ENCODE peak calls at places on chromosome 16, in seven cellular contexts. I is WERI-Rb-1, B is uterus, W is ascending aorta, A is stomach, F is left ventricle myocardium inferior, E is PC-3. N is an unnamed sample. For H3K27me3 and H3K36me3, the result is how much of the 10 kb centered on the place peaks cover.

GRCh38 chr16:27691717-27692116 is 141.8 kb downstream of the KATNIP start:
- DNase-seq in I (no peak), B (no peak), W (no peak), A (no peak), F (no peak), E (no peak), N (no peak)

GRCh38 chr16:50809561-50809960 is 67.7 kb downstream of the CYLD start:
- DNase-seq in I (no peak), B (no peak), W (peak), A (no peak), F (no peak), E (no peak), N (no peak)

GRCh38 chr16:10661236-10661635 is 33.5 kb downstream of the TEKT5 start:
- DNase-seq in I (no peak), B (no peak), W (no peak), A (no peak), F (no peak), E (no peak), N (no peak)

GRCh38 chr16:58421529-58421928 is 29.3 kb downstream of the GINS3 start:
- DNase-seq in I (no peak), B (no peak), W (no peak), A (no peak), F (peak), E (peak), N (peak)

GRCh38 chr16:81410643-81411235 is 33.9 kb upstream of the CMIP start:
- DNase-seq in I (no peak), B (no peak), W (no peak), A (no peak), F (no peak), E (no peak), N (no peak)

GRCh38 chr16:21626659-21627277 is 25.6 kb downstream of the IGSF6 start:
- DNase-seq in I (no peak), B (peak), W (no peak), A (no peak), F (no peak), E (peak), N (peak)

GRCh38 chr16:31700530-31701388 is 172.8 kb upstream of the ZNF267 start:
- DNase-seq in I (peak), B (peak), W (peak), A (peak), F (peak), E (no peak), N (no peak)

GRCh38 chr16:82846806-82847205 is 220.0 kb downstream of the CDH13 start:
- DNase-seq in I (no peak), B (no peak), W (no peak), A (no peak), F (no peak), E (no peak), N (no peak)

GRCh38 chr16:89374393-89374948 is 115.9 kb downstream of the ANKRD11 start:
- DNase-seq in I (peak), B (no peak), W (no peak), A (no peak), F (no peak), E (peak), N (peak)

GRCh38 chr16:9441021-9441420 is 349.6 kb downstream of the HAPSTR1 start:
- DNase-seq in I (peak), B (no peak), W (no peak), A (no peak), F (no peak), E (no peak), N (no peak)

GRCh38 chr16:17307501-17307900 is 163.3 kb downstream of the XYLT1 start:
- DNase-seq in I (no peak), B (no peak), W (no peak), A (no peak), F (no peak), E (no peak), N (no peak)

GRCh38 chr16:65315004-65315398 is 193.1 kb upstream of the CDH11 start:
- DNase-seq in I (no peak), B (peak), W (peak), A (no peak), F (peak), E (no peak), N (no peak)

GRCh38 chr16:55487048-55487803 is 8.2 kb downstream of the MMP2 start:
- DNase-seq in I (no peak), B (peak), W (peak), A (no peak), F (peak), E (no peak), N (no peak)

GRCh38 chr16:7392206-7392605 is 59.6 kb downstream of the RBFOX1 start:
- DNase-seq in I (no peak), B (no peak), W (no peak), A (no peak), F (no peak), E (no peak), N (no peak)

GRCh38 chr16:83967838-83968482 is at the start of gene NECAB2:
- DNase-seq in I (peak), B (no peak), W (no peak), A (peak), F (peak), E (peak), N (peak)

GRCh38 chr16:87635541-87636049 is 33.3 kb downstream of the JPH3 start:
- DNase-seq in I (peak), B (peak), W (no peak), A (peak), F (peak), E (peak), N (peak)

GRCh38 chr16:57906385-57907316 is 64.3 kb downstream of the CNGB1 start:
- DNase-seq in I (no peak), B (no peak), W (no peak), A (no peak), F (no peak), E (no peak), N (no peak)

GRCh38 chr16:57357330-57358151 is 1.0 kb upstream of the CCL22 start:
- DNase-seq in I (no peak), B (no peak), W (no peak), A (peak), F (no peak), E (no peak), N (no peak)

GRCh38 chr16:4345439-4346204 is 5.5 kb downstream of the PAM16 start:
- DNase-seq in I (no peak), B (no peak), W (no peak), A (no peak), F (no peak), E (no peak), N (no peak)

GRCh38 chr16:81470796-81471636 is 26.4 kb downstream of the CMIP start:
- DNase-seq in I (no peak), B (no peak), W (no peak), A (no peak), F (no peak), E (no peak), N (no peak)

GRCh38 chr16:3173892-3174617 is 13.9 kb upstream of the OR1F1 start:
- DNase-seq in I (peak), B (no peak), W (no peak), A (no peak), F (no peak), E (peak), N (peak)

GRCh38 chr16:3171855-3172593 is 16.0 kb upstream of the OR1F1 start:
- DNase-seq in I (no peak), B (no peak), W (no peak), A (no peak), F (no peak), E (no peak), N (peak)

GRCh38 chr16:3168706-3169105 is 19.3 kb upstream of the OR1F1 start:
- DNase-seq in I (no peak), B (no peak), W (no peak), A (no peak), F (no peak), E (no peak), N (no peak)

GRCh38 chr16:3171181-3171854 is 16.7 kb upstream of the OR1F1 start:
- DNase-seq in I (no peak), B (no peak), W (no peak), A (no peak), F (no peak), E (no peak), N (peak)

DNA sequence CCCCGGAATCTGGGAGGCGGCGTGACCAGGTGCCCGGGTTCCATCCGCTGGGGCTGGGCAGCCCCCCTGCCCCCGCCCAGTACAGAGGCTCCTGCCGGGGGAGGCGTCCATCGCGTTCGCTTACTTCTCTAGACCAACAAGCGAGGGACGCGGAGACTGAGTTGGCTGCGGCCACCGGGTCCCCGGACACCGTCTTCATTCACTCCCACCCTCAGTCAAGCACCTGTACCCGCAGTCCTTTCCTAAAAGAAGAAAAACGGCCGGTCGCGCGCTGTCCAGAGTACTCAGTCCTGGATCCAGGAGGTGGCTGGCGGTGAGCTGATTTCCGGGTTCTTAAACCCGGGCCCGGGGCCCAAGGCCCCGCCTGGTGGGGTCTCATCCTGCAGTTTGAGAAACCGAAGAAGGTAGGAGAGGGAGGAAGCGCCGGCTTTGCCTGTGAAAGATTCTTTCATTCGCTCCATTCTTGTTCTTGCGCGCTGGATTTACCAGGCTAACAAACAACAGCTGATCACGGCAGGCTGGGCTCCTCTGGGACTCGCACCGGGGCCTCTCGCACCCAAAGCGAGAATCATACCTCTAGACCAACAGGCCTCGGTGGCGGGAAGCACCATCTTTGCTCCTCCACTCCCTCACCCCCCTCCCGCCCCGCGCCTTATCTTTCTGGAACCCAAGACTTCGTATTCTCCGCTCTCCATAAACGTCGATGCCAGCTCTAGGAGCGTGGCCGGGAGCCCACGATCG is 17.4 kb upstream of the OR1F1 start:
- DNase-seq in I (no peak), B (no peak), W (no peak), A (no peak), F (no peak), E (no peak), N (no peak)
- H3K27me3 ChIP-seq in I (under half), B (half or more), W (under half), A (half or more), F (half or more), E (under half), N (under half)

DNA sequence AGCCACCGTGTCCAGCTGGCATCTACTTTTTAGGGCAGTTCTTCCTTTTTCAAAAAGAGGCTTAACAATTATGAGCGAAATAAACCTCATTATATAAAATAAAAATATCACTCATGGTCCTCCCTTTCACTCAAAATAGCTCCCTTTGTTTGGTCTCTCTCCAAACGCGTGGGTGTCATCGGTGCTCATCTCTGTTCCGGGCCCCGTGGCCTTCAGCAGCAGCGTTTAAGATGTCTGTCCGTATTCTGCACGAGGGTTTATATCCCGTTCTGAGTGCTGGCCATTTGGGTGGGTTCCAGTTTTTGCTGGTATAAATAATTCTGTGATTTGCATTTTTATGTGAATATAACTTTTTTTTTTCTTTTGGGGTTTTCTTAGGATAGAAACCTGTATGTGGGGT is 33.4 kb downstream of the PRMT7 start:
- DNase-seq in I (no peak), B (no peak), W (no peak), A (no peak), F (no peak), E (no peak), N (no peak)
- H3K36me3 ChIP-seq in I (half or more), B (under half), W (half or more), A (half or more), F (half or more), E (under half), N (half or more)

GRCh38 chr16:15653227-15653626 is 3.2 kb downstream of the NDE1 start:
- DNase-seq in I (no peak), B (no peak), W (peak), A (no peak), F (peak), E (peak), N (no peak)
- H3K4me3 ChIP-seq in I (no peak), B (no peak), W (no peak), A (no peak), F (no peak), E (peak), N (no peak)

GRCh38 chr16:85158702-85159225 is 46.5 kb upstream of the CIBAR2 start:
- DNase-seq in I (no peak), B (no peak), W (no peak), A (no peak), F (no peak), E (no peak), N (no peak)
- H3K27me3 ChIP-seq in I (under half), B (under half), W (under half), A (under half), F (under half), E (under half), N (under half)

GRCh38 chr16:71929048-71929447 is 33.7 kb downstream of the IST1 start:
- DNase-seq in I (no peak), B (no peak), W (no peak), A (no peak), F (no peak), E (no peak), N (no peak)

GRCh38 chr16:71927787-71928186 is 32.5 kb downstream of the IST1 start:
- DNase-seq in I (no peak), B (no peak), W (no peak), A (no peak), F (peak), E (no peak), N (no peak)

GRCh38 chr16:71924710-71925109 is 29.4 kb downstream of the IST1 start:
- DNase-seq in I (no peak), B (no peak), W (no peak), A (no peak), F (no peak), E (no peak), N (no peak)

GRCh38 chr16:71930013-71930563 is 34.8 kb downstream of the IST1 start:
- DNase-seq in I (no peak), B (no peak), W (no peak), A (no peak), F (no peak), E (peak), N (no peak)

GRCh38 chr16:71927383-71927782 is 32.1 kb downstream of the IST1 start:
- DNase-seq in I (no peak), B (peak), W (peak), A (peak), F (peak), E (peak), N (peak)
- H3K36me3 ChIP-seq in I (half or more), B (under half), W (half or more), A (half or more), F (half or more), E (half or more), N (half or more)

GRCh38 chr16:48247311-48247710 is at the start of gene ABCC11:
- DNase-seq in I (no peak), B (no peak), W (no peak), A (no peak), F (no peak), E (no peak), N (no peak)

GRCh38 chr16:48244080-48244862 is at the start of gene LONP2:
- DNase-seq in I (peak), B (peak), W (peak), A (peak), F (peak), E (peak), N (peak)

GRCh38 chr16:48244863-48245195 is 729 bp downstream of the LONP2 start:
- DNase-seq in I (no peak), B (no peak), W (no peak), A (no peak), F (no peak), E (no peak), N (no peak)

GRCh38 chr16:48250520-48251278 is 3.4 kb upstream of the ABCC11 start:
- DNase-seq in I (no peak), B (no peak), W (no peak), A (no peak), F (no peak), E (no peak), N (no peak)

DNA sequence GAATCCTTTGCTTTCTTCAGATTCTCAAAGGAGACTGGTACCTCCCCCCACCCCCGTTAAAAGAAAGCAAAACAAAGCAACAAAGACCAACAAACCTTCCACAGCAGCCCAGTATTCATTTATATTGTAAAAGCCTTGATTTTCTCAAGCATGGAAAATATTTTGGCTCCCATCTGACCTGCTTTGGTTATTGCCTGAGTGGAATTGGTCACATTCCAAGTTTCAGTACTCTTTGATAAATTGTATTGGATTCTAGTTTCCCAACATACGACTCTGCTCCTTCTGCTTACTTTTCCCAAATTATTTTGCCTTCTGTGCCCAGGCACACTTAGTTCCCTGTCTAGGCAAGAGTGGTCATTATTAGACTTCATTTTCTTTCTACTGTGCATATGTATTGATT is 1.3 kb downstream of the ABCC11 start:
- DNase-seq in I (no peak), B (no peak), W (no peak), A (no peak), F (no peak), E (no peak), N (no peak)
- H3K4me3 ChIP-seq in I (no peak), B (no peak), W (peak), A (peak), F (peak), E (peak), N (no peak)

GRCh38 chr16:86579268-86580062 is 1.1 kb downstream of the FOXL1 start:
- DNase-seq in I (no peak), B (no peak), W (no peak), A (no peak), F (no peak), E (no peak), N (no peak)

GRCh38 chr16:86576591-86577313 is 1.6 kb upstream of the FOXL1 start:
- DNase-seq in I (no peak), B (no peak), W (peak), A (no peak), F (no peak), E (peak), N (no peak)

GRCh38 chr16:86577314-86577971 is 906 bp upstream of the FOXL1 start:
- DNase-seq in I (no peak), B (no peak), W (peak), A (no peak), F (no peak), E (no peak), N (no peak)

GRCh38 chr16:86578499-86579267 is at the start of gene FOXL1:
- DNase-seq in I (no peak), B (no peak), W (no peak), A (no peak), F (peak), E (no peak), N (no peak)

DNA sequence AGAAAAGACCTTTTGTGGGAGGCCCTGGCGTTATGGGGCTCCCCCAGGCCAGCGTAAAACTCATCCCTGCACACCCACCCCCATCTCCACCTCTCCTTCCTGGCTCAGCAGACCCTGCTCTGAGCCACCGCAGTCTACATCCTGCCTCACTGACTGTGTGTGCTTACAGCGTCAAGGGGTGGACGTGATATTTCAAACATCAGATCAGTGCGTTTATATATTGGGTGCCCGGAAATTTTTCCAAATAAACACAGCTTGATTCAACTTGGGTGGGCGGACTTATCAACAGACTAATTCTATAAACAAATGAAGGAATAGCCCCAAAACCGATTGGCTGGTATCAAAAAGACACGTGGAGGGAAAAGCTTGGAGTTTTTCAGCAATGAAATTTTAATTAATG is 293 bp upstream of the FOXL1 start:
- DNase-seq in I (no peak), B (no peak), W (no peak), A (no peak), F (no peak), E (no peak), N (no peak)
- H3K27me3 ChIP-seq in I (under half), B (under half), W (under half), A (half or more), F (half or more), E (under half), N (under half)

DNA sequence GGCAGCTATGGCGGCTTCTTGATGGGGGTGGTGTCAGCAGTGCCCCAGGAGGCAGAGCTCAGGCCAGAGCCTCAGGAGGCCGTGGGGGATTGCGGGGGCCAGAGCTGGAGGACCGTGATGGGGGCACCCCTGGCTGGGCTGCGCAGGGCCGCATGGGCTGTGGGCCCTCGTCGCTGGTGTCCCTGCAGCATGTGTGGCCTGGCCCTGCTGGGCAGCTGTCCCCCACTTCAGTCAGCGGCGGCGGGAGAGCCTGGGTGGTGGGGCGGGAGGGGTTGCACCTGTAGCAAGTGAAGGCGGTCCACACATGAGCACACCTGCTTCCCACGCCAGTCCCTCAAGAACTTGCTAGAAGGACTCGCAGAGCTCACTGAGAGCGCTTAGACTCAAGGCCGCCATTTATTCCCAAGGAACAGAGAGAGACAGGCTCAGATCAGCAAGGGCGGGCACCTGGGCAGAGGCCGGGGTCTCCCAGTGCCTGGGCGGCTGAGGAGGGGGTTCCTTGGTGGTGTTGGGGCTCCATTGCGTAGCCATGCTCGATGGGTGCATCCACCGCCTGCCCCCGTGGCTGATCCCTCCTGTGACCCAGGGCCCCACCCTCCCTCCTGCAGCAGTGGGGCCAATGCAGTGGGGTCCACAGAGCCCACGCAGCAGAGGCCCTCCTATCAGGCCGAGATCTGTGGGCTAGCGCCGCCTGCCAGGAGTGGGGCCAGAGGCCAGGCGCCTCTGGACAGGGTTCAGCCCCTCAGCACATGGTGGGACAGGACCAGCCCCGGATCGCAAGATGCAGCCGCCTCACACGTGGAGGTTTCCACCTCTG is 15.7 kb downstream of the PRSS27 start:
- DNase-seq in I (no peak), B (no peak), W (no peak), A (no peak), F (no peak), E (no peak), N (no peak)
- H3K36me3 ChIP-seq in I (half or more), B (under half), W (half or more), A (half or more), F (half or more), E (under half), N (half or more)

DNA sequence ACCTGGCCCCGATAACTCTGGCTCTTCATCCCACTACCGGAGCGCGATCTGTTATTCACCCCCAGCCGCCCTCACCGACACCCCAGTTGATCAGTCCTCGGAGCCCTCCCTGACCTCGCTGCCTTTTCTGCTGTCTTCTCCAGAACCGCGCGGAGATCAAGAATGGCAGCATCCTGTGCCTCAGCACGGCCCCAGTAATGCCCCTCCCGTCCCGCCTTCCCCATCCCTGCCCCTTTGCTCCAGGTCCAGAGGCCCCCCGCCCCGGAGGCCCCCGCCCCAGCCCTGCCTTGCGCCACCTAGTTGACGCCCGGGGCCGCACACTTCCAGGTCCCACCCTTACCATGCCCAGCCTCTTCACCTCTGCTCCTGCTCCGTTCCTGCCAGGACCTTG is 872 bp downstream of the ELMO3 start:
- DNase-seq in I (no peak), B (no peak), W (no peak), A (no peak), F (no peak), E (no peak), N (no peak)
- H3K4me3 ChIP-seq in I (no peak), B (no peak), W (no peak), A (peak), F (no peak), E (no peak), N (no peak)